ENCODE peak calls at places on chromosomes 3 and 15, in five cellular contexts. K is transverse colon, Y is psoas muscle, B is body of pancreas, S is stomach. Z is an unnamed sample.
A peak's percentile ranks its signal among the peaks of the same experiment; 100 is the strongest.

GRCh38 chr15:49889525-49889924 is 229.5 kb downstream of the ATP8B4 start:
- DNase-seq in K (no peak), Y (no peak), S (no peak), B (no peak), Z (no peak)

GRCh38 chr3:178485756-178486155 is 50.5 kb upstream of the KCNMB2 start:
- DNase-seq in K (no peak), S (no peak), B (no peak), Y (no peak), Z (no peak)

GRCh38 chr15:100926971-100927756 is 8.0 kb downstream of the LRRK1 start:
- DNase-seq in Y (no peak), B (no peak), K (no peak), S (no peak), Z (no peak)

GRCh38 chr3:111764645-111765091 is 94.4 kb upstream of the PHLDB2 start:
- DNase-seq in K (no peak), B (no peak), Y (no peak), S (no peak), Z (peak; percentile 72)

GRCh38 chr3:136343446-136343845 is 93.3 kb downstream of the PCCB start:
- DNase-seq in B (no peak), K (no peak), S (no peak), Y (no peak), Z (peak; percentile 53)

GRCh38 chr3:192750201-192750600 is 22.9 kb upstream of the FGF12 start:
- DNase-seq in B (no peak), Y (no peak), K (no peak), S (no peak), Z (no peak)

GRCh38 chr3:55676643-55677042 is 189.5 kb upstream of the WNT5A start:
- DNase-seq in K (no peak), B (no peak), S (no peak), Y (peak; percentile 77), Z (no peak)

GRCh38 chr3:187713504-187713903 is 11.1 kb upstream of the RTP2 start:
- DNase-seq in K (no peak), S (no peak), Y (no peak), B (no peak), Z (peak; percentile 66)

GRCh38 chr3:126107203-126107939 is 23.4 kb upstream of the SLC41A3 start:
- DNase-seq in Y (no peak), S (no peak), B (no peak), K (no peak), Z (no peak)

GRCh38 chr3:123535580-123535979 is 49.3 kb downstream of the HACD2 start:
- DNase-seq in K (no peak), B (no peak), Y (no peak), S (no peak), Z (no peak)

GRCh38 chr3:134008630-134009156 is 21.0 kb downstream of the SLCO2A1 start:
- DNase-seq in Y (no peak), S (no peak), K (no peak), B (no peak), Z (no peak)

DNA sequence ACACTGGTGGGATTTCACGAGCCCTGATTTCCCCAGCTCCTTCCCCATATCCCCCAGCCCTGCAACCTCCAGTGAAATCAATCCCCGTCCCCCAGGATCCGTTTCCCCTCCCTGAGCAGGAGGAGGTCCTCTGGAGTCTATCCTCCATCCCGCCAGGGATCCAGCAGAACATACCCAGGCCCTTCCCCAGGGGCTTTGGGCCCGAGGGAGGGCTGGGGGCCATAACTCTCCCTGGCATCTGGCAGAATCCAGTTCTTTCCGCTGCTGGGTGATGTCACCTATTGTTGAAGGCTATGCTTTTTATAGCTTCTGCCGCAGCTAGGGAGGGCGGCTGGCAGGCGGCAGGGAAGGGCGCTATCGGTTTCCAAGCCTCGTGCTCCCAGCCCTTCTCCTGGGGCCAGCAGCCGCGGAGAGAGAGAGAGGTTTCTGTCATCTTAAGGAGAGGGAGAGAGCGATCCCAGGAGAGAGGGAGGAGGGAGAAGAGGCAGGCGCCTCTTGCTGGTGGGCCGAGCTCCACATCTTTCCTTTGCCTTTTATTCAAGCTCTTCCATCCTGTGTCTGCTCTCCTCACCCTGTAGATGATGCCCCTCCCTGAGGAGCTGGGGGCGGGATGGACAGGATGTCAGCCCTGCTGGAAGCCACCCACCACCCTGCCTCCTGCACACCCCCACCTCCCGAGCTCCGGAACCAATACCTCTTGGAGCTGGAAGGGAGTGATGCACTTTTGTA is 120.1 kb downstream of the ANP32A start:
- DNase-seq in B (no peak), Y (peak; percentile 83), S (no peak), K (peak; percentile 20), Z (no peak)
- H3K27ac ChIP-seq in B (no peak overlapping the region), Y (peak overlapping the region; percentile 46), S (no peak overlapping the region), K (peak overlapping the region; percentile 31), Z (no peak overlapping the region)

DNA sequence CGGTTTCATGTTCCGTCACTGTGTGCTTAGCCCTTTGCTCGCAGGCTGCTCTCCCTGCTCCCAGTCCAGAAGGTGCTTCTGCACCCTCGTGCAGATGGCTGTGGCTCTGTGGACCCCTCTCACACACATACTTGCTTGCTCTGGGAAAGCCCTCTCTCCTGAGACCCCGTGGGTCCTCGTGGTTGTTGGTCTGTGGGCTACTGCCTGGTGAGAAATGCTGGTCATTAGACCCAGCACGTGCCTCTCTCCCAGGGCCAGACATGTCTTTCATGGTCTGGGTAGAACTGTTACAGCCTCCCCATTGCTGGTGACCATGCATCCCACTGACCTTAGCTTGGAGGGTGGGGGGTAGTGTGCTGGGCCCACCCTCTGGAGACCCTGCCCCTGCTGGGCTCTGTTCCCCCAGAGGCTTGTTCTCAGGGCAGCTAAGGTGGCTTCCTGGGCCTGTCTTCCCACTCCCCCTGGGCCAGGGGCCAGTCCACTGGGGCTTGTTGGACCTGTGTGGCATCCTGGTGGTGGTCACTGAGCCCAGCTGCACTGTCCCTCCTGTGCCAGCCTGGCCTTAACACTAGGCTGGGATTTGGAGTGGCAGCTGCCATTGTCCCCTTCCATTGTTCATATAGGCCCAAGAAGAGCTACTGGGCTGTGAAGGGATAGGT is 10.6 kb downstream of the C15orf39 start:
- DNase-seq in B (no peak), K (no peak), S (no peak), Y (no peak), Z (no peak)
- H3K4me1 ChIP-seq in B (peaks cover 16% of the 10 kb centered on the region), K (no peaks in the 10 kb centered on the region), S (peaks cover 44% of the 10 kb centered on the region), Y (no peaks in the 10 kb centered on the region), Z (no peaks in the 10 kb centered on the region)

GRCh38 chr15:41042851-41043250 is 73.2 kb downstream of the INO80 start:
- DNase-seq in Y (no peak), S (no peak), K (no peak), B (no peak), Z (no peak)

GRCh38 chr15:41043276-41043675 is 72.8 kb downstream of the INO80 start:
- DNase-seq in Y (no peak), K (no peak), B (no peak), S (no peak), Z (no peak)

GRCh38 chr15:41051139-41051538 is 64.9 kb downstream of the INO80 start:
- DNase-seq in S (no peak), Y (no peak), K (no peak), B (no peak), Z (no peak)

GRCh38 chr15:41047474-41047873 is 68.6 kb downstream of the INO80 start:
- DNase-seq in S (no peak), Y (no peak), B (no peak), K (no peak), Z (no peak)

GRCh38 chr15:41048397-41048796 is 67.7 kb downstream of the INO80 start:
- DNase-seq in B (no peak), K (no peak), Y (no peak), S (no peak), Z (peak; percentile 74)
- H3K36me3 ChIP-seq in B (peaks cover 23% of the 10 kb centered on the region), K (no peaks in the 10 kb centered on the region), Y (peaks cover 18% of the 10 kb centered on the region), S (peaks cover 100% of the 10 kb centered on the region), Z (peaks cover 2% of the 10 kb centered on the region)

DNA sequence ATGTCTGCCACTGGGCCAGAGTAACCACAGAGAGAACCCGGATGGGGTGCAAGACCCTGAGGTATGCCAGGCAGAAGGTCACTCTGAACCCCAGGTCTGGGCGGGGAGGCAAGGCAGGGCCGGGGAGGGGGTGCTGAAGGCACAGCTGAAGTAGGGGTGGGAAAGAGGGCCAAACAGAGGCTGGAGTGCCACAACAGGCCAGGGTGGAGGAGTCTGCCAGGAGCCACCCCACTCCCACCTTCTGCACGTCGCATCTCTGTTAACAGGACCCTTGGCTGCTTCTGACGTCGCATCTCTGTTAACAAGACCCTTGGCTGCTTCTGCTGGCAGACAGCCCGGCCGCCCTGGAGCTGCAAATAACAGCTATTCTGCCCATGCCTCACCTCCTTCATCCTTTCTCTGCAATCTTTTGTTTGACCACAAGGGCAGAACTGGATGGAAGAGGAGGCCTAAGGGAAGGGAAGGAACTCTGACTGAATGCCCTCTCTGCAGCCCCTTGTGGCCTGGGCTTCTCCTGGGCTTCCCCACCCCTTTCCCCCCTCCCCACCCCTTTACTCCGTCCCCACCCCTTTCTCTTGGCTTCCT is 20.6 kb upstream of the FBLN2 start:
- DNase-seq in S (no peak), B (no peak), K (no peak), Y (peak; percentile 76), Z (no peak)
- H3K27ac ChIP-seq in S (no peak overlapping the region), B (no peak overlapping the region), K (no peak overlapping the region), Y (no peak overlapping the region), Z (no peak overlapping the region)

Z was measured in small intestine.